ENCODE peak calls at places on chromosomes 3 and 15, in four cellular contexts. One of them, this sample, is unnamed.

GRCh38 chr15:41965441-41966413 is 6.6 kb downstream of the EHD4 start:
- DNase-seq in astrocyte of the cerebellum: no peak
- DNase-seq in AG09309: no peak
- DNase-seq in ovary: no peak
- DNase-seq in this sample: no peak

GRCh38 chr3:58082047-58082446 is 73.8 kb downstream of the FLNB start:
- DNase-seq in astrocyte of the cerebellum: no peak
- DNase-seq in AG09309: no peak
- DNase-seq in ovary: no peak
- DNase-seq in this sample: peak

GRCh38 chr15:89492111-89492641 is 4.2 kb downstream of the RHCG start:
- DNase-seq in AG09309: no peak
- DNase-seq in ovary: no peak
- DNase-seq in astrocyte of the cerebellum: no peak
- DNase-seq in this sample: no peak

GRCh38 chr15:81225161-81225671 is 28.5 kb downstream of the IL16 start:
- DNase-seq in astrocyte of the cerebellum: no peak
- DNase-seq in AG09309: no peak
- DNase-seq in ovary: no peak
- DNase-seq in this sample: no peak

GRCh38 chr3:52055537-52056351 is 627 bp downstream of the DUSP7 start:
- DNase-seq in ovary: peak
- DNase-seq in AG09309: no peak
- DNase-seq in astrocyte of the cerebellum: no peak
- DNase-seq in this sample: no peak

GRCh38 chr15:57385923-57386390 is 9.7 kb downstream of the CGNL1 start:
- DNase-seq in astrocyte of the cerebellum: no peak
- DNase-seq in ovary: no peak
- DNase-seq in AG09309: no peak
- DNase-seq in this sample: no peak

GRCh38 chr3:48469046-48469915 is 22.7 kb downstream of the ATRIP start:
- DNase-seq in ovary: no peak
- DNase-seq in AG09309: no peak
- DNase-seq in astrocyte of the cerebellum: no peak
- DNase-seq in this sample: no peak

GRCh38 chr3:37115451-37115850 is 58.9 kb downstream of the LRRFIP2 start:
- DNase-seq in astrocyte of the cerebellum: no peak
- DNase-seq in AG09309: no peak
- DNase-seq in ovary: no peak
- DNase-seq in this sample: no peak

GRCh38 chr3:127162947-127163645 is 29.8 kb upstream of the PRR23E start:
- DNase-seq in astrocyte of the cerebellum: no peak
- DNase-seq in AG09309: no peak
- DNase-seq in ovary: no peak
- DNase-seq in this sample: no peak

GRCh38 chr15:37733628-37734027 is 200.8 kb upstream of the TMCO5A start:
- DNase-seq in ovary: no peak
- DNase-seq in astrocyte of the cerebellum: no peak
- DNase-seq in AG09309: no peak
- DNase-seq in this sample: no peak

GRCh38 chr15:96361309-96362000 is 31.0 kb downstream of the NR2F2 start:
- DNase-seq in AG09309: no peak
- DNase-seq in ovary: no peak
- DNase-seq in astrocyte of the cerebellum: no peak
- DNase-seq in this sample: no peak

GRCh38 chr3:155130001-155130400 is 49.9 kb downstream of the MME start:
- DNase-seq in astrocyte of the cerebellum: no peak
- DNase-seq in ovary: no peak
- DNase-seq in AG09309: no peak
- DNase-seq in this sample: no peak

GRCh38 chr15:67176195-67176971 is 78.1 kb downstream of the AAGAB start:
- DNase-seq in ovary: peak
- DNase-seq in AG09309: no peak
- DNase-seq in astrocyte of the cerebellum: no peak
- DNase-seq in this sample: no peak

GRCh38 chr3:153079386-153079785 is 82.6 kb upstream of the RAP2B start:
- DNase-seq in AG09309: no peak
- DNase-seq in ovary: no peak
- DNase-seq in astrocyte of the cerebellum: no peak
- DNase-seq in this sample: no peak

GRCh38 chr15:29087521-29088285 is 181.9 kb downstream of the NSMCE3 start:
- DNase-seq in ovary: no peak
- DNase-seq in AG09309: no peak
- DNase-seq in astrocyte of the cerebellum: no peak
- DNase-seq in this sample: no peak

GRCh38 chr3:179309225-179310109 is 13.4 kb upstream of the ZNF639 start:
- DNase-seq in AG09309: no peak
- DNase-seq in ovary: no peak
- DNase-seq in astrocyte of the cerebellum: no peak
- DNase-seq in this sample: no peak

GRCh38 chr3:187456268-187456667 is 88.1 kb downstream of the RTP4 start:
- DNase-seq in astrocyte of the cerebellum: peak
- DNase-seq in AG09309: peak
- DNase-seq in ovary: peak
- DNase-seq in this sample: no peak

GRCh38 chr3:197578376-197578775 is 22.6 kb upstream of the BDH1 start:
- DNase-seq in AG09309: no peak
- DNase-seq in astrocyte of the cerebellum: no peak
- DNase-seq in ovary: no peak
- DNase-seq in this sample: no peak
- H3K4me3 ChIP-seq in AG09309: no peak
- H3K4me3 ChIP-seq in astrocyte of the cerebellum: no peak
- H3K4me3 ChIP-seq in ovary: no peak
- H3K4me3 ChIP-seq in this sample: no peak

GRCh38 chr3:53493997-53494791 is at the start of gene CACNA1D:
- DNase-seq in astrocyte of the cerebellum: no peak
- DNase-seq in AG09309: no peak
- DNase-seq in ovary: peak
- DNase-seq in this sample: no peak
- TF ChIP-seq CTCF in astrocyte of the cerebellum: no peak
- TF ChIP-seq CTCF in AG09309: no peak
- TF ChIP-seq CTCF in ovary: no peak
- TF ChIP-seq CTCF in this sample: peak

GRCh38 chr3:108125550-108126071 is 34.8 kb upstream of the CD47 start:
- DNase-seq in AG09309: no peak
- DNase-seq in astrocyte of the cerebellum: no peak
- DNase-seq in ovary: no peak
- DNase-seq in this sample: no peak
- H3K4me3 ChIP-seq in AG09309: no peak
- H3K4me3 ChIP-seq in astrocyte of the cerebellum: no peak
- H3K4me3 ChIP-seq in ovary: no peak
- H3K4me3 ChIP-seq in this sample: no peak

GRCh38 chr3:12799525-12800440 is 3.3 kb downstream of the CAND2 start:
- DNase-seq in ovary: no peak
- DNase-seq in astrocyte of the cerebellum: no peak
- DNase-seq in AG09309: no peak
- DNase-seq in this sample: no peak
- TF ChIP-seq CTCF in ovary: no peak
- TF ChIP-seq CTCF in astrocyte of the cerebellum: no peak
- TF ChIP-seq CTCF in AG09309: no peak
- TF ChIP-seq CTCF in this sample: no peak

GRCh38 chr3:23804441-23805227 is 1.1 kb upstream of the UBE2E1 start:
- DNase-seq in AG09309: no peak
- DNase-seq in ovary: no peak
- DNase-seq in astrocyte of the cerebellum: no peak
- DNase-seq in this sample: no peak
- H3K4me3 ChIP-seq in AG09309: no peak
- H3K4me3 ChIP-seq in ovary: no peak
- H3K4me3 ChIP-seq in astrocyte of the cerebellum: no peak
- H3K4me3 ChIP-seq in this sample: no peak

GRCh38 chr3:42961633-42962032 is 17.5 kb upstream of the GASK1A start:
- DNase-seq in astrocyte of the cerebellum: peak
- DNase-seq in ovary: peak
- DNase-seq in AG09309: peak
- DNase-seq in this sample: no peak

GRCh38 chr3:42960282-42960681 is 18.8 kb upstream of the GASK1A start:
- DNase-seq in astrocyte of the cerebellum: no peak
- DNase-seq in AG09309: no peak
- DNase-seq in ovary: no peak
- DNase-seq in this sample: no peak

GRCh38 chr3:42960781-42961180 is 18.3 kb upstream of the GASK1A start:
- DNase-seq in AG09309: no peak
- DNase-seq in astrocyte of the cerebellum: no peak
- DNase-seq in ovary: no peak
- DNase-seq in this sample: no peak

DNA sequence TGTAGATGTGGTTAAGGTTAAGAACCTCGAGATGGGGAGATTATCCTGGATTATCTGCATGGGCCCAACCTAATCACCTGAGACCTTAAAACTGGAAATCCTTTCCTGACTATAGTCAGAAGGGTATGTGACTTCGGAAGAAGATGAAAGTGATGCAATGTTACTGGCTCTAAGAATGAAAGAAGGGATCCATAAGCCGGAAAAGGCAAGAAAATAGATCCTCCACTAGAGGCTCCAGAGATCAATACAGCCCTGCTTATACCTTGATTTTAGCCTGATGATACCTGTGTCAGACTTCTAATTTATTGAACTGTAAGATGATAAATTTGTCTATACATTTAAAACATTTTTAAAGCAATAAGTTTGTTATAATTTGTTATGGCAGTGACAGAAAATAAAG is 21.5 kb upstream of the GASK1A start:
- DNase-seq in ovary: no peak
- DNase-seq in astrocyte of the cerebellum: no peak
- DNase-seq in AG09309: no peak
- DNase-seq in this sample: no peak
- TF ChIP-seq CTCF in ovary: no peak
- TF ChIP-seq CTCF in astrocyte of the cerebellum: peak
- TF ChIP-seq CTCF in AG09309: peak
- TF ChIP-seq CTCF in this sample: peak